ENCODE peak calls at places on chromosomes 6 and 20, in eight cellular contexts. One of them, this sample, is unnamed.

GRCh38 chr6:32288426-32288825 is 64.6 kb upstream of the NOTCH4 start:
- DNase-seq in NCI-H774: no peak
- DNase-seq in GM12892: no peak
- DNase-seq in fibroblast of the conjunctiva: no peak
- DNase-seq in NCI-H1092 treated with DMSO at 0.1 percent for 48 hours: no peak
- DNase-seq in nephron progenitor cell: no peak
- DNase-seq in AG08395: no peak
- DNase-seq in GM06990: no peak
- DNase-seq in this sample: no peak

GRCh38 chr6:49556429-49556837 is 6.0 kb downstream of the C6orf141 start:
- DNase-seq in GM06990: no peak
- DNase-seq in NCI-H774: peak
- DNase-seq in nephron progenitor cell: no peak
- DNase-seq in NCI-H1092 treated with DMSO at 0.1 percent for 48 hours: no peak
- DNase-seq in GM12892: no peak
- DNase-seq in fibroblast of the conjunctiva: no peak
- DNase-seq in AG08395: peak
- DNase-seq in this sample: no peak

GRCh38 chr20:8129211-8129986 is 2.7 kb upstream of the PLCB1 start:
- DNase-seq in AG08395: no peak
- DNase-seq in nephron progenitor cell: no peak
- DNase-seq in GM06990: no peak
- DNase-seq in NCI-H774: no peak
- DNase-seq in fibroblast of the conjunctiva: no peak
- DNase-seq in GM12892: no peak
- DNase-seq in NCI-H1092 treated with DMSO at 0.1 percent for 48 hours: no peak
- DNase-seq in this sample: no peak

GRCh38 chr6:12275084-12275483 is 15.1 kb upstream of the EDN1 start:
- DNase-seq in NCI-H774: no peak
- DNase-seq in GM12892: no peak
- DNase-seq in nephron progenitor cell: no peak
- DNase-seq in NCI-H1092 treated with DMSO at 0.1 percent for 48 hours: no peak
- DNase-seq in AG08395: peak
- DNase-seq in fibroblast of the conjunctiva: no peak
- DNase-seq in GM06990: no peak
- DNase-seq in this sample: no peak

GRCh38 chr20:14826926-14827325 is 489.5 kb upstream of the FLRT3 start:
- DNase-seq in GM06990: no peak
- DNase-seq in NCI-H1092 treated with DMSO at 0.1 percent for 48 hours: no peak
- DNase-seq in NCI-H774: no peak
- DNase-seq in AG08395: no peak
- DNase-seq in fibroblast of the conjunctiva: no peak
- DNase-seq in GM12892: no peak
- DNase-seq in nephron progenitor cell: no peak
- DNase-seq in this sample: no peak

GRCh38 chr20:17498181-17498580 is 33.0 kb downstream of the BFSP1 start:
- DNase-seq in GM06990: no peak
- DNase-seq in fibroblast of the conjunctiva: no peak
- DNase-seq in AG08395: peak
- DNase-seq in NCI-H774: no peak
- DNase-seq in GM12892: no peak
- DNase-seq in nephron progenitor cell: no peak
- DNase-seq in NCI-H1092 treated with DMSO at 0.1 percent for 48 hours: peak
- DNase-seq in this sample: no peak

GRCh38 chr20:63652192-63652980 is 838 bp downstream of the STMN3 start:
- DNase-seq in AG08395: no peak
- DNase-seq in NCI-H774: peak
- DNase-seq in NCI-H1092 treated with DMSO at 0.1 percent for 48 hours: peak
- DNase-seq in GM12892: no peak
- DNase-seq in GM06990: no peak
- DNase-seq in fibroblast of the conjunctiva: no peak
- DNase-seq in nephron progenitor cell: peak
- DNase-seq in this sample: no peak

GRCh38 chr20:760751-761417 is 7.4 kb downstream of the SLC52A3 start:
- DNase-seq in nephron progenitor cell: peak
- DNase-seq in GM06990: peak
- DNase-seq in NCI-H1092 treated with DMSO at 0.1 percent for 48 hours: no peak
- DNase-seq in GM12892: no peak
- DNase-seq in AG08395: peak
- DNase-seq in NCI-H774: no peak
- DNase-seq in fibroblast of the conjunctiva: no peak
- DNase-seq in this sample: no peak

GRCh38 chr20:31811796-31812728 is 7.1 kb upstream of the MYLK2 start:
- DNase-seq in GM12892: no peak
- DNase-seq in NCI-H1092 treated with DMSO at 0.1 percent for 48 hours: no peak
- DNase-seq in AG08395: no peak
- DNase-seq in nephron progenitor cell: no peak
- DNase-seq in fibroblast of the conjunctiva: no peak
- DNase-seq in NCI-H774: no peak
- DNase-seq in GM06990: no peak
- DNase-seq in this sample: no peak

GRCh38 chr6:170087946-170088348 is 202.9 kb downstream of the DLL1 start:
- DNase-seq in NCI-H1092 treated with DMSO at 0.1 percent for 48 hours: no peak
- DNase-seq in GM06990: peak
- DNase-seq in fibroblast of the conjunctiva: no peak
- DNase-seq in NCI-H774: no peak
- DNase-seq in GM12892: peak
- DNase-seq in AG08395: no peak
- DNase-seq in nephron progenitor cell: no peak
- DNase-seq in this sample: no peak

GRCh38 chr6:36616888-36617521 is 22.8 kb downstream of the SRSF3 start:
- DNase-seq in GM06990: no peak
- DNase-seq in GM12892: no peak
- DNase-seq in fibroblast of the conjunctiva: no peak
- DNase-seq in NCI-H1092 treated with DMSO at 0.1 percent for 48 hours: peak
- DNase-seq in NCI-H774: peak
- DNase-seq in nephron progenitor cell: no peak
- DNase-seq in AG08395: peak
- DNase-seq in this sample: no peak

GRCh38 chr6:127554435-127555006 is 22.5 kb upstream of the C6orf58 start:
- DNase-seq in NCI-H1092 treated with DMSO at 0.1 percent for 48 hours: peak
- DNase-seq in GM12892: no peak
- DNase-seq in nephron progenitor cell: no peak
- DNase-seq in fibroblast of the conjunctiva: no peak
- DNase-seq in AG08395: peak
- DNase-seq in NCI-H774: peak
- DNase-seq in GM06990: no peak
- DNase-seq in this sample: no peak

GRCh38 chr6:15363164-15363522 is 117.3 kb downstream of the JARID2 start:
- DNase-seq in NCI-H774: no peak
- DNase-seq in fibroblast of the conjunctiva: no peak
- DNase-seq in GM12892: no peak
- DNase-seq in nephron progenitor cell: no peak
- DNase-seq in NCI-H1092 treated with DMSO at 0.1 percent for 48 hours: no peak
- DNase-seq in AG08395: no peak
- DNase-seq in GM06990: no peak
- DNase-seq in this sample: no peak

GRCh38 chr6:90294989-90295853 is 1.4 kb downstream of the BACH2 start:
- DNase-seq in NCI-H1092 treated with DMSO at 0.1 percent for 48 hours: peak
- DNase-seq in fibroblast of the conjunctiva: no peak
- DNase-seq in GM06990: peak
- DNase-seq in nephron progenitor cell: peak
- DNase-seq in GM12892: peak
- DNase-seq in NCI-H774: no peak
- DNase-seq in AG08395: no peak
- DNase-seq in this sample: no peak

GRCh38 chr20:20568604-20569205 is 143.7 kb downstream of the RALGAPA2 start:
- DNase-seq in GM06990: no peak
- DNase-seq in nephron progenitor cell: peak
- DNase-seq in NCI-H1092 treated with DMSO at 0.1 percent for 48 hours: peak
- DNase-seq in NCI-H774: peak
- DNase-seq in AG08395: peak
- DNase-seq in GM12892: no peak
- DNase-seq in fibroblast of the conjunctiva: peak
- DNase-seq in this sample: no peak